ENCODE peak calls at places on chromosomes 11 and 22, in nine cellular contexts. U is suprapubic skin, A is aorta, C is K562, T is GM12864, V is T-helper 9 cell, M is NCI-H82, D is left ventricle myocardium inferior, H is islet precursor cell. I is an unnamed sample.

GRCh38 chr11:69157156-69157821 is 1.6 kb downstream of the SMIM38 start:
- DNase-seq in U (no peak), A (peak; percentile 88), C (peak; percentile 57), T (no peak), V (no peak), M (peak; percentile 2), D (peak; percentile 74), H (peak; percentile 78), I (no peak)

GRCh38 chr11:113664981-113665710 is 41.0 kb downstream of the TMPRSS5 start:
- DNase-seq in U (no peak), A (no peak), C (no peak), T (no peak), V (no peak), M (no peak), D (no peak), H (peak; percentile 83), I (peak; percentile 9)

GRCh38 chr22:29992341-29993275 is 87.7 kb upstream of the HORMAD2 start:
- DNase-seq in U (no peak), A (no peak), C (no peak), T (no peak), V (no peak), M (no peak), D (no peak), H (no peak), I (no peak)

GRCh38 chr11:105144887-105145286 is 5.3 kb upstream of the CARD18 start:
- DNase-seq in U (no peak), A (no peak), C (no peak), T (no peak), V (no peak), M (no peak), D (no peak), H (no peak), I (no peak)

GRCh38 chr11:9092846-9093778 is 1.7 kb upstream of the SCUBE2 start:
- DNase-seq in U (no peak), A (no peak), C (no peak), T (no peak), V (no peak), M (peak; percentile 8), D (no peak), H (no peak), I (no peak)

GRCh38 chr11:76839326-76839725 is 21.4 kb upstream of the ACER3 start:
- DNase-seq in U (no peak), A (no peak), C (no peak), T (no peak), V (no peak), M (no peak), D (no peak), H (no peak), I (no peak)

GRCh38 chr11:13963169-13963948 is 836 bp downstream of the SPON1 start:
- DNase-seq in U (no peak), A (peak; percentile 80), C (no peak), T (no peak), V (no peak), M (peak; percentile 49), D (peak; percentile 22), H (peak; percentile 74), I (peak; percentile 82)

GRCh38 chr11:63813563-63814382 is 517 bp downstream of the SPINDOC start:
- DNase-seq in U (no peak), A (peak; percentile 86), C (peak; percentile 77), T (peak; percentile 29), V (peak; percentile 21), M (peak; percentile 66), D (peak; percentile 60), H (peak; percentile 69), I (peak; percentile 75)

GRCh38 chr11:81497202-81497804 is 1236.4 kb downstream of the FAM181B start:
- DNase-seq in U (no peak), A (no peak), C (peak; percentile 28), T (peak; percentile 3), V (no peak), M (peak; percentile 65), D (no peak), H (no peak), I (peak; percentile 49)

GRCh38 chr22:49533886-49534285 is 293.8 kb downstream of the BRD1 start:
- DNase-seq in U (peak; percentile 31), A (peak; percentile 35), C (no peak), T (no peak), V (no peak), M (peak; percentile 46), D (no peak), H (no peak), I (no peak)

GRCh38 chr11:117875397-117876048 is 935 bp downstream of the FXYD6 start:
- DNase-seq in U (no peak), A (no peak), C (no peak), T (no peak), V (peak; percentile 26), M (peak; percentile 39), D (peak; percentile 45), H (peak; percentile 52), I (no peak)

GRCh38 chr11:33930317-33931021 is 38.6 kb upstream of the LMO2 start:
- DNase-seq in U (no peak), A (no peak), C (no peak), T (no peak), V (no peak), M (peak; percentile 92), D (peak; percentile 17), H (no peak), I (peak; percentile 62)

GRCh38 chr11:45473491-45473890 is 187.3 kb upstream of the SYT13 start:
- DNase-seq in U (no peak), A (no peak), C (no peak), T (no peak), V (no peak), M (peak; percentile 62), D (no peak), H (peak; percentile 53), I (peak; percentile 54)

GRCh38 chr11:88553204-88553603 is 215.7 kb upstream of the CTSC start:
- DNase-seq in U (no peak), A (no peak), C (no peak), T (no peak), V (no peak), M (no peak), D (no peak), H (peak; percentile 57), I (no peak)

GRCh38 chr11:8090756-8091155 is 9.7 kb downstream of the TUB start:
- DNase-seq in U (peak; percentile 56), A (no peak), C (peak; percentile 46), T (no peak), V (no peak), M (peak; percentile 74), D (no peak), H (peak; percentile 82), I (peak; percentile 94)

GRCh38 chr22:20102203-20102780 is 13.6 kb upstream of the RANBP1 start:
- DNase-seq in U (no peak), A (peak; percentile 37), C (no peak), T (no peak), V (no peak), M (no peak), D (no peak), H (no peak), I (no peak)

GRCh38 chr11:100830295-100830694 is 143.2 kb downstream of the ARHGAP42 start:
- DNase-seq in U (no peak), A (no peak), C (no peak), T (no peak), V (no peak), M (no peak), D (no peak), H (peak; percentile 76), I (peak; percentile 48)

I was measured in endodermal cell.